ENCODE peak calls at places on chromosomes 1 and 21, in six cellular contexts. I is endothelial cell of umbilical vein, L is ovary, K is IMR-90, T is body of pancreas, H is spleen. P is an unnamed sample.

GRCh38 chr1:117339866-117340357 is 27.3 kb upstream of the MAN1A2 start:
- DNase-seq in I (peak), L (no peak), K (peak), T (peak), H (no peak), P (no peak)

GRCh38 chr1:198174297-198174696 is 17.5 kb downstream of the NEK7 start:
- DNase-seq in H (no peak), T (no peak), L (no peak), I (no peak), K (peak), P (no peak)

GRCh38 chr21:25898671-25899070 is 163.9 kb downstream of the GABPA start:
- DNase-seq in T (no peak), K (no peak), H (no peak), L (no peak), I (no peak), P (no peak)

GRCh38 chr1:81111818-81112217 is 688.9 kb upstream of the ADGRL2 start:
- DNase-seq in K (peak), H (no peak), L (no peak), I (peak), T (no peak), P (peak)

GRCh38 chr1:162294015-162294414 is 82.6 kb downstream of the SPATA46 start:
- DNase-seq in T (no peak), K (no peak), H (no peak), I (no peak), L (no peak), P (no peak)

GRCh38 chr21:45922648-45923047 is 58.9 kb upstream of the COL6A1 start:
- DNase-seq in K (no peak), H (no peak), L (no peak), I (no peak), T (no peak), P (no peak)

GRCh38 chr1:206918076-206918475 is 3.7 kb downstream of the FCMR start:
- DNase-seq in K (no peak), T (no peak), I (no peak), H (peak), L (no peak), P (no peak)

GRCh38 chr1:51926171-51926812 is 47.8 kb upstream of the NRDC start:
- DNase-seq in H (no peak), T (no peak), I (peak), K (peak), L (no peak), P (no peak)

GRCh38 chr1:152878042-152878441 is at the start of gene SMCP:
- DNase-seq in H (no peak), I (no peak), K (no peak), T (no peak), L (no peak), P (no peak)

GRCh38 chr1:60132108-60132507 is 58.5 kb upstream of the C1orf87 start:
- DNase-seq in H (no peak), L (no peak), T (no peak), I (no peak), K (no peak), P (no peak)

GRCh38 chr21:39156024-39156423 is 27.2 kb downstream of the PSMG1 start:
- DNase-seq in K (peak), I (no peak), L (no peak), T (no peak), H (no peak), P (peak)

GRCh38 chr1:223670458-223671159 is 5.1 kb upstream of the CAPN8 start:
- DNase-seq in K (peak), H (no peak), L (no peak), I (peak), T (peak), P (peak)

GRCh38 chr1:156086256-156086662 is 4.0 kb upstream of the MEX3A start:
- DNase-seq in L (peak), I (peak), K (peak), T (peak), H (no peak), P (no peak)

GRCh38 chr1:234613992-234614584 is 4.1 kb upstream of the IRF2BP2 start:
- DNase-seq in H (no peak), L (no peak), K (no peak), I (peak), T (no peak), P (no peak)

GRCh38 chr1:234611153-234611798 is 1.3 kb upstream of the IRF2BP2 start:
- DNase-seq in L (no peak), K (peak), T (no peak), H (no peak), I (peak), P (no peak)

GRCh38 chr1:234613128-234613875 is 3.3 kb upstream of the IRF2BP2 start:
- DNase-seq in L (no peak), H (no peak), K (peak), T (no peak), I (no peak), P (no peak)

GRCh38 chr1:234611799-234612351 is 1.9 kb upstream of the IRF2BP2 start:
- DNase-seq in L (peak), K (no peak), H (peak), T (peak), I (no peak), P (no peak)

DNA sequence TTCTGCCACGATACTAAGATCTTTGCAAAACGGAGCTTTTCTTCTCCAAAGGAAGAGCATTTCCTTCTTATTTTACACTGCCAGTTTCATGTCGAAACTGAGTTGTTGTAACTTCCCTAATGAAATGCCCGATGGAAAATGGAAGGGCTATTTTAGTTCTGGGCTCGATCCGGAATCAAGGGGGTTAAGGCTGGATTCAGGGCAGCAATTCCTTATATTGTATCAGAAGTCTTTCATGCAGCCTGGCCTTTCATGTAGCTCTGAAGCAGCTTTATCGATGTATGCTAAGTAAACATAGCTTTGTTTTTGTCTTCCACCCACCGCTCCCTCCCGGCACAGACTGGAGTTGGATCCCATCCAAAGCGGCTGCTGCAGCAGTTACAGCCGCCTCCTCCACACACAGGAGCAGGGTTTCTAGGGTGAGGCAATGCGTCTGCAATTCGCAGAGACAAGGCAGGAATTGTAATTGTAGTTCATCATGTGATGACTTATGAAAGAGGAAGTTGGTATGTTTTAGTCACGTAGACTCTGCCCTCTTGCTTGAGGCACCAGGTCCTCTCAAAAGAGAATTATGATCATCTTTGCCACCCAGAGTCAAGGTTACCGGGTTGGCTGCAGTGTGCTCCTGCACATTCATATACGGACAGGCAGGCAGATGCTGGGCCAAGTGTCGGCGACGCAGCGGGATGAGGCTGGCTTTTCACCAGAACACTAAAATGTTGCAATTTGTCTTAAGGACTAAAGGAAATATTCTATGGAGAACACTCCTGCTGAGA is 2.6 kb upstream of the IRF2BP2 start:
- DNase-seq in H (peak), K (peak), T (peak), I (peak), L (peak), P (peak)
- TF ChIP-seq POLR2A in H (peak), K (peak), T (peak), I (peak), L (peak), P (peak)

DNA sequence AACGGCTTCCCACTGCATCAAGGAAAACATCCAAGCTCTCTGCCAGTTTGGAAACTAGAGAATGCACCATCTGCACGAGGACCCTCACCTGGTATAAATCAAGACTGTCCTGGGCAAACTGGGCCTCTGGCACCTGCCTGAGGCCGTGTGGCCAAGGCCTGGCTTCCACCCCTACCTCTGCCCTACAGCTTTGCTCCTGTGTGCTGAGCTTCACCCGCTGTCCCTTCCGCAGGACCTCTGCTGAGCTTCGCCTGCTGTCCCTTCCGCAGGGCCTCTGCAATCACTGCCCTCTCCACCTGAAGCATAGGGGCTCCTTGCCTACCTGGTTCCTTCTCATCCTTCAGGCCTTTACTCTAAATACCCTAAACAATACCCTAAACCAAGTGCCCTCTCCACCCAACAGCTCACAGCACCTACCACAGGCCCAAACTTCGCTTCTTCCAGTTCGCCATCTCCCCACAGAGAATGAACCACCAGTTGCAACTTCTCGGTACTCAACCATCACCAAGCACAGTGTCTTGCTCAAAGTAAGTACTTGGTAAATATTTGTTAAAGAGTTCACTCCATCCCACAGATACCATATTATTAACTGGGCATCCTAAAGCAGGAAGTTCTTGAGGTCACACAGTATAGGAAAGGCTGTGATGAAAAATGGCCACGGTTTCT is 18.4 kb downstream of the GNB1 start:
- DNase-seq in L (no peak), I (no peak), T (no peak), H (peak), K (no peak), P (no peak)
- TF ChIP-seq POLR2A in L (no peak), I (no peak), T (no peak), H (no peak), K (no peak), P (no peak)

DNA sequence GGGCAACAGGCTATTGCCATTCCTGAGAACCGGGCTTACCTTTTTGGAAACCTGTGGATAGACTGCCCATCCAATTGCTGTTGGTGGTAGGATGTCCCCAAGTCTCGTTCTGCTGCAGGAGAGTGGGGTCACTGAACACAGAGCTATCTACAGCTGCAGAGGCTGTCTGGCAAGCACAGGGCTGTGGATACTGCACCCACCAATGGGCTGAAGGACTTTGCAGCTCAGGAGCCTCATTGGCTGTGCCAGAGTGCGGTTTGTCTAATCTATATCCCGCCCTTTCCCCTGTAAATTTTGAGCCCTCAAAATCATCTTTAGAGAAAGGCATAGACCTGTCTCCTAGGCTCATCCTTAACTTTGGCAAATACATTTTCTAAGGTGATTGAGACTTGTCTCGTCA is 15.3 kb downstream of the RNF187 start:
- DNase-seq in I (no peak), H (no peak), L (no peak), K (no peak), T (no peak), P (no peak)
- TF ChIP-seq POLR2A in I (no peak), H (no peak), L (no peak), K (no peak), T (no peak), P (no peak)

DNA sequence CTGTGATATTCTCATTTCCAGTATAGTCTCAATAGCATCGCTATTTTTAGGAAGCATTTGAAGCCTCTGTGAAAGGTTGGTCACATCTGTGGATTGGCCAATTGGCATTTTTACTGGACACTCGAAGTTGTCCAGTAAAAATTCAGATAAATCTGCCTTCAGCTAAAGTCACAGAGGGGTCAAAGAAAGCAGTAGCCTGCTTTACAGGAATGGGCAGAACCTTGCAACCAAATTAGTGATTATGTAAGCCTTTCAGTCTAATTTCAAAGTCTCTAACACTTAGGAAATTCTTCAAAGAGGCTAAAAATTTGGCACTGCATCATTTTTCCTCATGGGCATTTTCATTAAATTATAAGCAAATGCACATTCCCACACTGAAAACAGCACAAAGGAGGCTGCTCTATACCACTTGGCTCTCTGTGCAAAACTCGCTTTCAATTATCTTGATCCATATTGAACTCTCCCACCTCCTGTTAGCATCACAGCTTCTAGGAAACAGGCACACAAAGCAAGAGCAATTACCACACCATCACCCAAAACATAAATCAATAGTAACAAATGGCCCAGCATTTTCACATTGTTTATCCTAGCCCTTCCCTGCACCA is 318.5 kb upstream of the DUSP10 start:
- DNase-seq in T (no peak), K (no peak), I (no peak), H (no peak), L (no peak), P (no peak)
- TF ChIP-seq POLR2A in T (no peak), K (no peak), I (no peak), H (no peak), L (no peak), P (no peak)

GRCh38 chr1:23462766-23463165 is 21.2 kb downstream of the ASAP3 start:
- DNase-seq in T (no peak), L (no peak), I (no peak), K (no peak), H (no peak), P (no peak)

GRCh38 chr1:23460519-23460918 is 23.5 kb downstream of the ASAP3 start:
- DNase-seq in L (no peak), H (no peak), K (no peak), T (no peak), I (no peak), P (no peak)

GRCh38 chr1:23461050-23461449 is 22.9 kb downstream of the ASAP3 start:
- DNase-seq in T (no peak), L (no peak), H (no peak), I (no peak), K (no peak), P (no peak)

GRCh38 chr1:23456226-23456625 is 27.8 kb downstream of the ASAP3 start:
- DNase-seq in T (no peak), K (no peak), I (no peak), L (no peak), H (no peak), P (peak)

GRCh38 chr1:23459338-23459757 is 24.6 kb downstream of the ASAP3 start:
- DNase-seq in T (no peak), K (no peak), H (no peak), I (no peak), L (no peak), P (no peak)
- TF ChIP-seq POLR2A in T (no peak), K (no peak), H (no peak), I (no peak), L (no peak), P (no peak)

DNA sequence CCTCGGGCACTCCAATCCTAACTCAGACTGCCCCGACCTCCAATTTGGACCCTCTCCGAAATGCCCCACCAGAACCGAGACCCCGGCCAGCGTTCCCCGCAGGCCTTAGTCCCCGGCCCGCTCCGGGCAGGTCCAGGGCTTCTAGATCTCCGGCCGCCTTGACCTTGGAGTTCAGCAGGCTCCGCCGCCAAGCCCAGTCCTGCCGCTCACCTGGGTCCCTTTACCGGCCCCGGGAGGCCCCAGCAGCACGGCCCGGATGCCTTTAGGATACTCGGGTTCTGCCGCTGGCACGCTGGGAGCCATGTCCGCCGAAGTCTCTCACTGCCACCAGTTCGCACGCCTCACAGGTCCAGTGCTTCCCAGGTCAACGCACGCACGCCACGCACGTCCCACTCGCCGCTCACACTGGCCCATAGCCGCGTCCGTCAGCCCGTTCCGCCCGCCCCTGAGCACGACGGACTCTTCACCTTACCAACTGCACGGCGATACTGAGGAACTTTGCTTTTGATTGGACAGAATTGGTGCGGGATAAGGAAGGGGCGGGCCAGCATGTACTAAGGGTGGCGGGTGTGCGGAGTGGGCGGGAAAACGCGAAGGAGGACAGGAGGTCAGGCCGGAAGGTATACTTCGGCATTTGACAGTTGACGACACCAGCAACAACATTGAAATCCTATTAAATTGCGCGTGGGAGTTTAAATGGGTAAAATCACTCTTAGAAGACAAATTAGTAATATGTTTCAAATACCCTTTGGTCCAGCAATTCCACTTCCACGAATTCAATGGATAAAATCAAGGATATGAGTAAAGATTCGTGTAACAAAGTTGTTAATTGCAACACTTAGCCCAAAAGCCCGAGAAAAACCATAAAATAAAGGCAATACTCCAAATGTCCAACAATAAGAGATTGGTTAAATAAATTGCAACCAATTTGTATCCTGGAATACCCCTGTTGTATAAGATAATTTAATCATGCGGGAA is at the start of gene AK2:
- DNase-seq in I (peak), K (peak), L (peak), T (peak), H (peak), P (peak)
- TF ChIP-seq POLR2A in I (peak), K (peak), L (peak), T (peak), H (peak), P (peak)

DNA sequence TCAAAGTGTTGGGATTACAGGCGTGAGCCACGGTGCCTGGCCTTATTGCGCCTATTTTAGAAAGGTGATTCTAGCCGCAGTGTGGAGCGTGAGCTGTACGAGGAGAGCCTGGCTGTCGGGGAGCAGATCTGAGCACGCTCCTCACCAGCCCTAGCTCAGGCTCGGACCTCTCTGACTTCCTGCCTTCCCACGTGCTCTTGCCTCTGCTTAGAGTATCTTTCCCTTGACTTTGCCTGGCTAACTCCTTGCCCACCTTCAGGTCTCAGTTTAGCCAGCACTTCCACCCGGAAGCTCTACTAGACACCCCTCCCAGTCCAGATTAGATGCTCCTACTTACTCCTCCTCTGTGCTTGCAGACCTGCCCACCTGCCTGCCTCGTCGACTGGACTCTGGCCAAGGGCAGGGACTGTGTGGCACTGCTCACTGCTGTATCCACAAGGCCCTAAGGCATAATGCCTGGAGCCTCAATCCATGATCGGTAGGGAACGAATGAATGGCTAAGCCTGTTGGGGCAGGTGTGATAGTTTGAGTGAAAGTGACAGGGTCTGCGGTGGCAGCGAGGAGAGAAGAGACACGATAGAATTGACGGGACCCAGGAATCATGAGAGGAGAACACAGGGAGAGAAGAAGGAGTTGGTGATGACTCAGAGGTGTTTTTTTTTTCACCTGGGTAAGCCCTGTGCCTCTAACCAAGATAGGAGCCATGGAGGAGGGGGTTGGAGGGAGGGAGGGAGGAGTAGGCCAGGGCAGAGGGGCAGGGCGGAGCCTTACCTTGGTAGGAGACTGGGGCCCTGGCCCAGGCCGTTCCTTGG is 28.1 kb upstream of the WASF2 start:
- DNase-seq in L (no peak), K (no peak), I (no peak), H (no peak), T (no peak), P (no peak)
- TF ChIP-seq POLR2A in L (no peak), K (no peak), I (no peak), H (no peak), T (no peak), P (no peak)